ENCODE peak calls at places on chromosome 15, in nine cellular contexts. G, T, C, F, N, D, E, L and Z are unnamed samples.

GRCh38 chr15:31326729-31327673 is at the start of gene KLF13:
- DNase-seq in F (no peak), N (peak), L (no peak), D (peak), E (no peak), G (no peak), C (peak), T (peak), Z (peak)

GRCh38 chr15:63985221-63986184 is 60.8 kb downstream of the DAPK2 start:
- DNase-seq in G (no peak), N (peak), D (no peak), L (no peak), C (peak), T (no peak), F (no peak), E (no peak), Z (no peak)

GRCh38 chr15:99427210-99427609 is 138.6 kb upstream of the MEF2A start:
- DNase-seq in C (peak), N (no peak), G (no peak), T (no peak), L (no peak), D (no peak), E (no peak), F (no peak), Z (no peak)

GRCh38 chr15:59373215-59373614 is 544 bp upstream of the MYO1E start:
- DNase-seq in F (no peak), N (no peak), C (no peak), E (no peak), G (no peak), T (no peak), L (no peak), D (no peak), Z (no peak)

GRCh38 chr15:29676961-29677402 is 145.3 kb downstream of the TJP1 start:
- DNase-seq in F (no peak), L (no peak), E (no peak), D (peak), C (no peak), N (no peak), G (no peak), T (peak), Z (no peak)

GRCh38 chr15:40960926-40961325 is 7.7 kb downstream of the CHAC1 start:
- DNase-seq in F (no peak), T (no peak), N (no peak), L (no peak), C (peak), E (no peak), D (peak), G (no peak), Z (no peak)

GRCh38 chr15:98776607-98777281 is 128.4 kb downstream of the IGF1R start:
- DNase-seq in E (no peak), D (no peak), F (no peak), C (peak), L (no peak), G (no peak), T (peak), N (peak), Z (peak)

GRCh38 chr15:88992912-88993376 is 79.8 kb upstream of the MFGE8 start:
- DNase-seq in L (no peak), N (no peak), F (no peak), T (no peak), E (no peak), D (no peak), G (no peak), C (no peak), Z (no peak)

GRCh38 chr15:81304226-81304625 is 19.7 kb downstream of the STARD5 start:
- DNase-seq in L (no peak), N (no peak), T (peak), G (no peak), E (no peak), F (no peak), C (peak), D (no peak), Z (no peak)

GRCh38 chr15:32669870-32670623 is 28.5 kb downstream of the SCG5 start:
- DNase-seq in G (no peak), T (peak), C (no peak), E (no peak), D (no peak), L (no peak), N (no peak), F (peak), Z (no peak)

GRCh38 chr15:61415617-61416120 is 186.6 kb upstream of the RORA start:
- DNase-seq in N (peak), D (no peak), G (no peak), E (no peak), L (no peak), T (no peak), C (no peak), F (no peak), Z (no peak)

GRCh38 chr15:27671794-27672438 is 427.2 kb downstream of the OCA2 start:
- DNase-seq in L (no peak), C (no peak), F (no peak), N (no peak), D (no peak), E (no peak), G (no peak), T (no peak), Z (no peak)

GRCh38 chr15:31831596-31831995 is 198.7 kb upstream of the CHRNA7 start:
- DNase-seq in L (no peak), F (no peak), E (no peak), C (no peak), G (no peak), D (no peak), N (no peak), T (no peak), Z (no peak)

GRCh38 chr15:25679964-25680658 is 183.0 kb downstream of the ATP10A start:
- DNase-seq in F (no peak), E (no peak), T (no peak), L (no peak), D (no peak), G (no peak), N (peak), C (no peak), Z (no peak)

GRCh38 chr15:64351265-64351664 is 4.7 kb downstream of the CSNK1G1 start:
- DNase-seq in D (no peak), T (no peak), C (no peak), E (no peak), L (no peak), F (no peak), G (no peak), N (no peak), Z (no peak)

GRCh38 chr15:42156266-42156922 is at the start of gene PLA2G4F:
- DNase-seq in N (peak), L (no peak), T (peak), G (no peak), C (peak), F (no peak), E (no peak), D (no peak), Z (no peak)

GRCh38 chr15:78615151-78615589 is 5.6 kb downstream of the CHRNA3 start:
- DNase-seq in T (no peak), E (no peak), L (no peak), C (peak), D (no peak), G (no peak), N (no peak), F (no peak), Z (no peak)

GRCh38 chr15:40909662-40910625 is 15.7 kb downstream of the VPS18 start:
- DNase-seq in E (no peak), D (no peak), F (no peak), C (peak), G (no peak), T (no peak), L (no peak), N (no peak), Z (no peak)

DNA sequence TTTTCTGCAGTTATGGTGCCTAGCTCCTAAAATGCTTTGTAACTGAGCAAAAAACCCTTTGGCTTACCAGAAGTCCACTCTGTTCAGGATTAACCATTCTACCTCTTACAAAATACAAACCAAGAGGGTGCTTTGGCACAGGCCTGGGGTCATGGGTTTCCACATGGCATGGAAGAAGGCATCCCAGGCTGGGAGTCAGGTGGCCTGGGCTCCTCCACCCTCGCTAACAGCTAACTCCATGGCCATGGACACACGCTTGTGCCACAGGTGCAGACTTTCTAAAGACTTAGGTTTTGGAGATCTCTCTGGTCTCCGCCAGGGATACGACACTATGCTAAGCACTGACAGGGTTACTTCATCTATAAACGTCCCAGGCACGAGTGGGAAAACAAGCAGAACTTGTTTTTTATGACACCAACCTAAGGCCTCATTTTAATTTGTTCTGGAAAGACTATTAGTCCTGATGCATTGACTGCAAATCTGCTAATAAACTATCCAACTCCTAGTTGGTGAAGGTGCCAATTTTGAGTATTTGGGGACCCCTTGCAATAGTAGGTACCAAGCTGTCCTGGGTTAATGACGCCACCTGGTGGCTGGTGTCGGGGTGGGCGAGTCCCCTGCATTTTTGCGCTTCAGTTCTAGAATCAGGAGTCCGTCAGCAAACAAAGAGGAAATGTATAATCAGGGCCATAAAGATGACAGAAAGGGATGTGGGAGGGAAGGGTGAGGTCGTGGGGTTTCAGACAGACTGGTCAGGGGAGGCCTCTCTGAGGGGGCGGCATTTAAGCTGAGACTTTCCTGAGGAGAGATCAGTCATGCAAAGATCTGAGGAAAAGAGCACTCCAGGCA is 10.3 kb upstream of the ALDH1A3 start:
- DNase-seq in F (no peak), G (no peak), D (peak), N (no peak), E (no peak), T (no peak), L (no peak), C (no peak), Z (peak)
- TF ChIP-seq CTCF in F (peak), G (no peak), D (peak), N (no peak), E (no peak), T (peak), L (peak), C (peak), Z (peak)

DNA sequence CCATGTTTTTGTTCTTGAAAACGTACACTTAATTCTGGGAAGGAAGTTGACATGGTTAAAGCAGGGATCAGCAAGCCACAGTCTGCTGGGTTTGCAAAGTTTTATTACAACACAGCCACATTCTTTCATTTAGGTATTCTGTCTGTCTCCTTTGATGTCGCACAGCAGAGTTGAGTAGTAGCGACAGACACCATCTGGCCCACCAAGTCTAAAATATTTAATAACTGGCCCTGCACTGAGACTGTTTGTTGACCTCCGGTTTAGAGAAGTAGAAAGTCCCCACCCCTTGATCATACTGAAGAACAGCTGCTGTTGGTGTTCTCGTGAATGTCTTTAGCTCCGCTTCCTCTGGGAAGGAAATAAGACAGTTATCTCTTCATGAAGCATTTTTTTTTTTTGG is 66.2 kb downstream of the MCTP2 start:
- DNase-seq in N (no peak), F (no peak), G (no peak), T (no peak), D (no peak), E (no peak), C (no peak), L (no peak), Z (no peak)
- TF ChIP-seq CTCF in N (no peak), F (no peak), G (no peak), T (no peak), D (no peak), E (no peak), C (no peak), L (no peak), Z (no peak)

DNA sequence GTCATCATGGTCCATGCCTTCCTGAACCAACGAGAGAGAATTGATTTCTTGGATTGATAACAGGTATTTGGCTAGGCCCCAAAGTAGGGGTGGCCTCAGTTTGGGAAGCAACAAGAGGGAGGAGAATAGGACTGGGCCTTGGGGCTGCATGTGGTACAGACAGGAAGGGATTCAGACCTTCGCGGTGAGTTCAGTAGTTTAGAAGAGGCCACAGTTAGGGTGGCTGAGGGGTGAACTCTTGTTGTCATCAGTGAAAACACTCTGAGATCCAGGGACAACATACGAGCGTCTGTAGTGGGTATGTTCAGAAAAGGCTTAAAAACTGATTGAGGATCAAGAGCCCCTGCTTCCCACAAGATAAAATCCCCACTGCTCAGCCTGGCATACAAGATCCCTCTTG is 220.9 kb upstream of the TLE3 start:
- DNase-seq in G (no peak), E (no peak), N (no peak), T (no peak), C (no peak), F (no peak), D (no peak), L (no peak), Z (no peak)
- TF ChIP-seq CTCF in G (no peak), E (no peak), N (no peak), T (no peak), C (no peak), F (no peak), D (no peak), L (no peak), Z (no peak)

GRCh38 chr15:37695719-37696118 is 238.7 kb upstream of the TMCO5A start:
- DNase-seq in E (no peak), N (no peak), L (no peak), F (no peak), T (no peak), G (no peak), D (no peak), C (no peak), Z (no peak)

GRCh38 chr15:37701230-37701629 is 233.2 kb upstream of the TMCO5A start:
- DNase-seq in C (no peak), L (no peak), G (no peak), N (no peak), F (no peak), D (no peak), T (no peak), E (no peak), Z (no peak)

GRCh38 chr15:37698679-37699078 is 235.8 kb upstream of the TMCO5A start:
- DNase-seq in L (no peak), G (no peak), C (no peak), F (no peak), T (peak), D (peak), E (no peak), N (no peak), Z (no peak)
- TF ChIP-seq CTCF in L (no peak), G (no peak), C (no peak), F (no peak), T (no peak), D (no peak), E (no peak), N (no peak), Z (no peak)